ENCODE peak calls at places on chromosomes 7 and 10, in six cellular contexts. F is A549, M is upper lobe of left lung, A is HepG2, D is GM12878, O is K562. V is an unnamed sample.

GRCh38 chr10:100687143-100687953 is 58.0 kb upstream of the PAX2 start:
- ATAC-seq in F (no peak), M (no peak), A (no peak), D (no peak), O (no peak), V (no peak)

GRCh38 chr7:111784311-111784710 is 222.0 kb upstream of the IMMP2L start:
- ATAC-seq in F (no peak), M (no peak), A (no peak), D (no peak), O (no peak), V (no peak)

GRCh38 chr7:32496052-32496813 is 944 bp downstream of the AVL9 start:
- ATAC-seq in F (no peak), M (no peak), A (peak), D (no peak), O (peak), V (no peak)

GRCh38 chr7:21767300-21767900 is 178.3 kb downstream of the CDCA7L start:
- ATAC-seq in F (peak), M (peak), A (peak), D (peak), O (peak), V (peak)

GRCh38 chr7:1290262-1291039 is 57.8 kb downstream of the UNCX start:
- ATAC-seq in F (peak), M (no peak), A (no peak), D (no peak), O (peak), V (no peak)

GRCh38 chr7:71735961-71736556 is 604.1 kb downstream of the GALNT17 start:
- ATAC-seq in F (peak), M (no peak), A (peak), D (peak), O (peak), V (no peak)

GRCh38 chr7:114409750-114410149 is 4.9 kb upstream of the FOXP2 start:
- ATAC-seq in F (no peak), M (no peak), A (no peak), D (no peak), O (no peak), V (no peak)

GRCh38 chr10:63977329-63977923 is 456.2 kb downstream of the REEP3 start:
- ATAC-seq in F (peak), M (no peak), A (peak), D (peak), O (peak), V (no peak)

GRCh38 chr7:138869353-138869752 is 71.4 kb upstream of the ATP6V0A4 start:
- ATAC-seq in F (no peak), M (no peak), A (no peak), D (no peak), O (no peak), V (no peak)

GRCh38 chr7:42911482-42912447 is at the start of gene C7orf25:
- ATAC-seq in F (peak), M (peak), A (peak), D (peak), O (peak), V (peak)
- TF ChIP-seq POLR2A in F (peak), M (no peak), A (peak), D (peak), O (peak), V (peak)

DNA sequence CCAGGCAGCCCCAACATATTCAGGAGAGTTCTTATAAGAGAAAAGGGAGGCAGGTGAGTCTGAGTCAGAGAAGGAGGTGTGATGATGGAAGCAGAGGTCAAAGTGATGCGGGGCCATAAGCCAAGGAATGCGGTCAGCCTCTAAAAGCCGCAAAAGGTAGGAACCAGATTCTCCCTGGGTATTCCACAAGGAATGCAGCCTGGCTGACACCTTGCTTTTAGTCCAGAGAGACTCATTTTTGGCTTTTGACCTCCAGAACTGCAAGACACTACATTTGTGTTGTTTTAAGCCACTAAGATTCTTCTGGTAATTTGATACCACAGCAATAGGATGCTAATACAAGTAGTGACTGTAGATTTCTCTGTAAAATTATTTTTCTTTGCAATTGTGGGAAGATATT is 151.5 kb upstream of the EEPD1 start:
- ATAC-seq in F (no peak), M (no peak), A (no peak), D (no peak), O (no peak), V (no peak)
- H3K27ac ChIP-seq in F (no peak), M (no peak), A (no peak), D (no peak), O (no peak), V (no peak)

GRCh38 chr10:61673360-61673759 is 10.6 kb downstream of the CABCOCO1 start:
- ATAC-seq in F (no peak), M (no peak), A (no peak), D (no peak), O (peak), V (no peak)
- TF ChIP-seq EP300 in F (no peak), M (no peak), A (no peak), D (no peak), O (no peak), V (no peak)

DNA sequence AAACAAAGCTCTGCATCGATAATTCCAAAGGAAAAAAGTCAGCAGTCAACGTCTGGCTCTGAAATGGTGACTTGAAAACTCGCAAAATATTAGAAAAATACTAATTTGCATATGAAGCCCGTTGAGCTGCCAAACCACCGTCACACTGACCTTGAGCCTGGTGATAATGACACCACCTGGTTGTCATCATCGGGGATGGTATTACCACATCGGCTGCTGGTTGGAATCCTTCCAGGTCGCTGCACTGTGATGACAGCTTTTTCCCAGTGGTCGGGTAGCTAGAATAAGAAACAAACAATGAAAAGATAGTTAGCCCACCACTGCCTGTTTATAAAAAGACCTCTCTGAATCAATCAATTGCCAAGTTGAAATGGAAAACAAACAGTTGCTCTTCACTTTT is 41.6 kb downstream of the LAMB1 start:
- ATAC-seq in F (no peak), M (no peak), A (no peak), D (no peak), O (no peak), V (no peak)
- TF ChIP-seq POLR2A in F (no peak), M (no peak), A (no peak), D (no peak), O (no peak), V (no peak)

DNA sequence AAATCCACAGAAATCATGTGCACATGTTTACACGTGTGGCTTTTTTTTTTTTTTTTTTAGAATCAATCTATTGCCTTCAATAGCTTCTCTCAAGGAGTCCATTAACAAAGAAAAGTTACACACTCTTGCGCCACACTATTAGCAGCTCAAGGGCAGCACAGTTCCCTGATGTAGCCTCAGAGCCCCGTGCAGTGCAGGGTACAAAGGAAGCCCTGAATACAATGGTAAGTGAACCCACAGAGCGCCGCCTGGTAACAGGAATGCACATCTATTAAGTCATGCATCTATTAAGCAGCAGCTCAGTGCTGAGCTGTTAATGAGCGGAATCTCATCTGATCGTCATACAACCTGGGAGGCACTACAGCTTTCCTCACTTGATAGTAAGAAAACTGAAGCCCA is 113.7 kb upstream of the PDLIM1 start:
- ATAC-seq in F (no peak), M (no peak), A (peak), D (no peak), O (no peak), V (no peak)
- H3K27ac ChIP-seq in F (no peak), M (no peak), A (peak), D (no peak), O (no peak), V (peak)

DNA sequence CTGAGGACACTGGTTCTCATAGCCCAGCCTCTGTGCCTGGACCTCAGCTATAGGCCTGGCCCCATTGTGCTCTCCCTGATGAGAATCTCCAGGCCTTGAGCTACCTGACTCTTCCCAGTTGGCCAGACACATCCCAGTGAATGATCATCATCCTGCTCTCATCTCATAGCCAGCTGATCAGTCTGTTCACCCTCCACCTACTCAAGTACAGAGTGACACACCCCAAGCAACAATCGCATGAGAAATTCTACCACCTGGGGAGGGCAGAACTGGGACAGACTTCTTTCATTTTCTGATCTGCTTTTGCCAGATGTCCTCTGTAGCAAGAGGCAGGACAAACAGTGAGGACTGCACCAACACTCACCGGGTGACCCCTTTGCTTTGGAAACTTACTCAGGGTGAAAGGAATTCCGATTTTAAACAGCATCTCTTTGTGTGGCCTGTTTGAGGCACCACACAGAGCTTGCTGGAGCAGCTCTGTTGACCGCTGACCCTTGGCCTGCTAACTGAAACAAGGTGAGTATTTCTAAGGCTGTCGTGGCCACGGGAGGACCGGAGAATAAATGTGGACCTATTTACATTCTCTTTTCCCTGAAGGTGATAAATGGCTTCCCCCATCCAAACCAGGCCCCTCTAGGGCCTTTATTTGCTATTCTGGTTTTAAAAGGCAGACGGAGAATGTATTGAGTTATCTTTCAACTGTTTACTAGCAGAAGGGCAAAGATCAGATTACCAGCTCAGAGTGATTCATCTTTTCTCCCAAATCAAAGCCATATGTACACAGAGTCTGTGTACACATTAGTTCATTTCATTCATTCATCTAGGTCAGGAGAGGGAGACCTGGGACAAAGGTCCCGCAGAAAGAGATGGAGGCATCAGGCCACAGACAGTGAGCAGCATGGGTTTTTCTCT is 181.4 kb upstream of the TNS3 start:
- ATAC-seq in F (peak), M (no peak), A (peak), D (no peak), O (no peak), V (peak)
- TF ChIP-seq EP300 in F (peak), M (no peak), A (peak), D (no peak), O (no peak), V (no peak)

GRCh38 chr7:13990984-13991790 is 1.7 kb upstream of the ETV1 start:
- ATAC-seq in F (peak), M (peak), A (peak), D (peak), O (peak), V (peak)
- TF ChIP-seq POLR2A in F (no peak), M (no peak), A (no peak), D (no peak), O (peak), V (peak)

GRCh38 chr10:102656026-102656425 is 11.7 kb downstream of the TRIM8 start:
- ATAC-seq in F (no peak), M (no peak), A (no peak), D (no peak), O (no peak), V (no peak)

GRCh38 chr10:102657984-102658724 is 13.9 kb downstream of the TRIM8 start:
- ATAC-seq in F (no peak), M (peak), A (no peak), D (no peak), O (peak), V (no peak)

GRCh38 chr10:102657451-102657850 is 13.2 kb downstream of the TRIM8 start:
- ATAC-seq in F (no peak), M (no peak), A (no peak), D (no peak), O (no peak), V (no peak)

GRCh38 chr10:102654969-102655368 is 10.7 kb downstream of the TRIM8 start:
- ATAC-seq in F (no peak), M (no peak), A (no peak), D (no peak), O (no peak), V (no peak)

DNA sequence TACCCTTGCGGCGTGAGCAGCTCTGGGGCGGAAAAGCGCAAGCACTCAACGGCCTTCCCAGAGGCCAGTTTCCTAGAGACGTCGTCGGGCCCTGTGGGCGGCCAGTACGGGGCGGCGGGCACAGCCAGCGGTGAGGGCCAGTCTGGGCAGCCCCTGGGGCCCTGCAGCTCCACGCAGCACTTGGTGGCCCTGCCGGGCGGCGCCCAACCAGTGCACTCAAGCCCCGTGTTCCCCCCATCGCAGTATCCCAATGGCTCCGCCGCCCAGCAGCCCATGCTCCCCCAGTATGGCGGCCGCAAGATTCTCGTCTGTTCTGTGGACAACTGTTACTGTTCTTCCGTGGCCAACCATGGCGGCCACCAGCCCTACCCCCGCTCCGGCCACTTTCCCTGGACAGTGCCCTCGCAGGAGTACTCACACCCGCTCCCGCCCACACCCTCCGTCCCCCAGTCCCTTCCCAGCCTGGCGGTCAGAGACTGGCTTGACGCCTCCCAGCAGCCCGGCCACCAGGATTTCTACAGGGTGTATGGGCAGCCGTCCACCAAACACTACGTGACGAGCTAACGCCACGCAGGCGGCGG is 12.6 kb downstream of the TRIM8 start:
- ATAC-seq in F (no peak), M (no peak), A (no peak), D (no peak), O (no peak), V (no peak)
- H3K27ac ChIP-seq in F (no peak), M (peak), A (no peak), D (no peak), O (no peak), V (peak)

DNA sequence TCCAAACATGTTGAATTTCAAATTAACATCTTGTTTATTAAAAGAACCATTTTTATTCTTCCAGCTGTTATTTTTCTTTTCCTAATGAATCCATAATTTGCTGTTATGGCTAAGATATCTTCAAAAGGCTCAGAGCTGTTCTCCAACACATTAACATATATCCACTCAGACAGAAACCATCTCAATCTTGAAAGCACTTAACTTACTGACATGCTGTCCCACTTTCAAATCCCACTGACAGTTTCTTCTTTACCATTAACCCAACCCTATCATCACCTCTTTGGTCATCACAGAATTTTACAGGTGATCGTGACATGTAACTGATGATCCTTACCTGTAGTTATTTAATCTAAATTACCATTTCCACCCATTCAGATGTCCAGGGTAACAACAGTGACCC is 75.5 kb upstream of the AFAP1L2 start:
- ATAC-seq in F (no peak), M (no peak), A (no peak), D (no peak), O (no peak), V (no peak)
- TF ChIP-seq EP300 in F (no peak), M (no peak), A (no peak), D (no peak), O (no peak), V (no peak)

GRCh38 chr10:33273295-33274002 is 61.0 kb downstream of the NRP1 start:
- ATAC-seq in F (peak), M (peak), A (peak), D (no peak), O (no peak), V (peak)
- TF ChIP-seq POLR2A in F (no peak), M (no peak), A (no peak), D (no peak), O (no peak), V (no peak)

V was measured in gastroesophageal sphincter.